ENCODE peak calls at places on chromosomes 11 and 22, in five cellular contexts. One of them, this sample, is unnamed.

GRCh38 chr11:64123102-64123434 is 42.8 kb downstream of the MACROD1 start:
- DNase-seq in heart right ventricle: peak
- DNase-seq in MCF 10A: no peak
- DNase-seq in cardiac muscle cell: no peak
- DNase-seq in GM23338: no peak
- DNase-seq in this sample: no peak

GRCh38 chr11:79428406-79428805 is 12.4 kb downstream of the TENM4 start:
- DNase-seq in GM23338: no peak
- DNase-seq in cardiac muscle cell: no peak
- DNase-seq in heart right ventricle: no peak
- DNase-seq in MCF 10A: no peak
- DNase-seq in this sample: no peak

GRCh38 chr11:117641008-117641915 is 155.8 kb downstream of the DSCAML1 start:
- DNase-seq in heart right ventricle: no peak
- DNase-seq in cardiac muscle cell: no peak
- DNase-seq in MCF 10A: no peak
- DNase-seq in GM23338: no peak
- DNase-seq in this sample: no peak

GRCh38 chr11:14312736-14313438 is 46.1 kb downstream of the RRAS2 start:
- DNase-seq in GM23338: no peak
- DNase-seq in heart right ventricle: no peak
- DNase-seq in MCF 10A: no peak
- DNase-seq in cardiac muscle cell: no peak
- DNase-seq in this sample: no peak

GRCh38 chr22:36806824-36807223 is 10.0 kb downstream of the PVALB start:
- DNase-seq in MCF 10A: no peak
- DNase-seq in heart right ventricle: no peak
- DNase-seq in GM23338: no peak
- DNase-seq in cardiac muscle cell: peak
- DNase-seq in this sample: no peak

GRCh38 chr22:36201630-36202312 is at the start of gene APOL4:
- DNase-seq in GM23338: no peak
- DNase-seq in heart right ventricle: peak
- DNase-seq in cardiac muscle cell: peak
- DNase-seq in MCF 10A: peak
- DNase-seq in this sample: no peak

GRCh38 chr11:67401495-67402191 is at the start of gene PPP1CA:
- DNase-seq in GM23338: peak
- DNase-seq in heart right ventricle: peak
- DNase-seq in cardiac muscle cell: peak
- DNase-seq in MCF 10A: peak
- DNase-seq in this sample: peak

GRCh38 chr11:126492331-126492730 is 136.8 kb downstream of the ST3GAL4 start:
- DNase-seq in heart right ventricle: no peak
- DNase-seq in cardiac muscle cell: no peak
- DNase-seq in MCF 10A: no peak
- DNase-seq in GM23338: no peak
- DNase-seq in this sample: no peak

GRCh38 chr11:73085189-73085875 is 56.8 kb downstream of the FCHSD2 start:
- DNase-seq in MCF 10A: peak
- DNase-seq in cardiac muscle cell: peak
- DNase-seq in heart right ventricle: no peak
- DNase-seq in GM23338: no peak
- DNase-seq in this sample: no peak

GRCh38 chr11:61151545-61152252 is 9.5 kb downstream of the VPS37C start:
- DNase-seq in cardiac muscle cell: no peak
- DNase-seq in heart right ventricle: no peak
- DNase-seq in GM23338: no peak
- DNase-seq in MCF 10A: no peak
- DNase-seq in this sample: no peak

GRCh38 chr11:36591433-36591832 is 2.9 kb upstream of the IFTAP start:
- DNase-seq in heart right ventricle: no peak
- DNase-seq in MCF 10A: no peak
- DNase-seq in GM23338: no peak
- DNase-seq in cardiac muscle cell: no peak
- DNase-seq in this sample: no peak

GRCh38 chr11:116840224-116840745 is 2.9 kb upstream of the APOA1 start:
- DNase-seq in MCF 10A: peak
- DNase-seq in GM23338: peak
- DNase-seq in heart right ventricle: no peak
- DNase-seq in cardiac muscle cell: peak
- DNase-seq in this sample: no peak

GRCh38 chr22:40044870-40045834 is 50.4 kb downstream of the FAM83F start:
- DNase-seq in MCF 10A: peak
- DNase-seq in GM23338: peak
- DNase-seq in cardiac muscle cell: peak
- DNase-seq in heart right ventricle: peak
- DNase-seq in this sample: peak

GRCh38 chr11:15371533-15371932 is 256.8 kb downstream of the INSC start:
- DNase-seq in heart right ventricle: no peak
- DNase-seq in cardiac muscle cell: no peak
- DNase-seq in GM23338: no peak
- DNase-seq in MCF 10A: no peak
- DNase-seq in this sample: no peak

GRCh38 chr22:44669725-44670027 is 32.3 kb upstream of the PRR5 start:
- DNase-seq in GM23338: peak
- DNase-seq in cardiac muscle cell: peak
- DNase-seq in MCF 10A: no peak
- DNase-seq in heart right ventricle: no peak
- DNase-seq in this sample: peak

GRCh38 chr11:119148855-119149370 is at the start of gene ABCG4:
- DNase-seq in heart right ventricle: peak
- DNase-seq in MCF 10A: peak
- DNase-seq in cardiac muscle cell: no peak
- DNase-seq in GM23338: peak
- DNase-seq in this sample: peak

GRCh38 chr11:108237058-108237481 is 14.2 kb downstream of the ATM start:
- DNase-seq in GM23338: no peak
- DNase-seq in heart right ventricle: no peak
- DNase-seq in cardiac muscle cell: peak
- DNase-seq in MCF 10A: no peak
- DNase-seq in this sample: no peak

GRCh38 chr11:45807792-45808238 is 2.9 kb downstream of the SLC35C1 start:
- DNase-seq in GM23338: no peak
- DNase-seq in MCF 10A: no peak
- DNase-seq in cardiac muscle cell: no peak
- DNase-seq in heart right ventricle: no peak
- DNase-seq in this sample: no peak

GRCh38 chr11:10414659-10415058 is 40.4 kb upstream of the AMPD3 start:
- DNase-seq in heart right ventricle: peak
- DNase-seq in GM23338: peak
- DNase-seq in cardiac muscle cell: peak
- DNase-seq in MCF 10A: no peak
- DNase-seq in this sample: peak

GRCh38 chr22:40829131-40829530 is 10.0 kb upstream of the SLC25A17 start:
- DNase-seq in heart right ventricle: no peak
- DNase-seq in GM23338: no peak
- DNase-seq in MCF 10A: no peak
- DNase-seq in cardiac muscle cell: no peak
- DNase-seq in this sample: no peak

GRCh38 chr22:19909350-19910179 is 32.0 kb upstream of the COMT start:
- DNase-seq in heart right ventricle: peak
- DNase-seq in MCF 10A: peak
- DNase-seq in GM23338: peak
- DNase-seq in cardiac muscle cell: peak
- DNase-seq in this sample: peak

GRCh38 chr11:68677432-68677831 is 6.9 kb upstream of the GAL start:
- DNase-seq in cardiac muscle cell: peak
- DNase-seq in GM23338: peak
- DNase-seq in heart right ventricle: peak
- DNase-seq in MCF 10A: peak
- DNase-seq in this sample: no peak

GRCh38 chr22:48445113-48445827 is 1382.4 kb downstream of the BRD1 start:
- DNase-seq in MCF 10A: no peak
- DNase-seq in heart right ventricle: no peak
- DNase-seq in cardiac muscle cell: no peak
- DNase-seq in GM23338: no peak
- DNase-seq in this sample: no peak

GRCh38 chr11:131696584-131697120 is 326.2 kb downstream of the NTM start:
- DNase-seq in GM23338: no peak
- DNase-seq in heart right ventricle: no peak
- DNase-seq in MCF 10A: no peak
- DNase-seq in cardiac muscle cell: no peak
- DNase-seq in this sample: no peak

GRCh38 chr11:59223611-59224010 is 10.9 kb upstream of the MPEG1 start:
- DNase-seq in heart right ventricle: no peak
- DNase-seq in GM23338: no peak
- DNase-seq in MCF 10A: no peak
- DNase-seq in cardiac muscle cell: peak
- DNase-seq in this sample: no peak

GRCh38 chr11:78830277-78830676 is 255.6 kb upstream of the NARS2 start:
- DNase-seq in cardiac muscle cell: no peak
- DNase-seq in heart right ventricle: no peak
- DNase-seq in GM23338: peak
- DNase-seq in MCF 10A: no peak
- DNase-seq in this sample: no peak

DNA sequence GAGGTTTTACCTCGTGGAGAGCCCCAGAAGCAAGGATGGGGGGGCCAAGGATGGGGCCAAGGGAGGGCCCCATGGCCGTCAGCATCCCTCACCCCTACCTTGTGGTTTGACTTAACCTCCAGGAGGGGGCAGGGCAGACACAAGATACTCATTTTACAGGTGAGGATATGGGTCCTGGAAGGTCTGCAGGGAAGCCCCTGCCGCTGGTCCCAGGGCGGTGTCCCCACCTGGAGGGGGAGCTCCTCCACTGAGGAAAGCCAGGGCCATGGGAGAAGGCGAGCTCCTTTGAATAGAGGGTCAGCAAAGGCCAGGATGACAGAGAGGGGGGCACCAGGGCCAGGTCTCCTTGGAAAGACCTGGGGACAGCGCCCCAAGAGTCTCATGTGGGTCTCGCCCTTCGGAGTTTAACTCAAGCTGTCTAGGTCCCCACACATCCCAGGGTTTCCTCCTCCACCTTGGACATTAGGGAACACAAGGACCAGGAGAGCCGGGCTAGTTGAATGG is 5.9 kb upstream of the ADORA2A start:
- DNase-seq in MCF 10A: peak
- DNase-seq in GM23338: peak
- DNase-seq in heart right ventricle: no peak
- DNase-seq in cardiac muscle cell: no peak
- DNase-seq in this sample: no peak
- TF ChIP-seq CTCF in MCF 10A: peak
- TF ChIP-seq CTCF in GM23338: peak
- TF ChIP-seq CTCF in heart right ventricle: no peak
- TF ChIP-seq CTCF in cardiac muscle cell: peak
- TF ChIP-seq CTCF in this sample: peak

DNA sequence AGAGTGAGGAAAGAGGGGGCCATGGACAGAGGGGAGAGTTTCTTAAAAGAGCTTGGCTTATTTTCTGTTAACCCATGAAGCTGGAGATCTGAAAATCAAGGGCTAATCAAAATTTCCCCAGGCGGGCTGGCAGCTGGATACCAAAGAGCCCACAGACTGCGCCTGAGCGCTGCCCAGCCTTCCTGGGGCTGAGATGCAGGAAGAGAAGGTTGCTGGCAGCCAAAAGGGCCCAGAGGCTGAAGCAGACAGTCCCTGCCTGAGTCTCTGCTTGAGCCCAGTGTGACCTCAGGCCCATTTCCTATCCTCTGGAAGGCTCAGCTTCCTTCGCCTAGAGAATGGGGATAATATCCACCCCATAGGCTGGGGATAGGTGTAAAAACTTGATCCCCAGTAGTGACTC is 49.1 kb downstream of the ARRB1 start:
- DNase-seq in heart right ventricle: no peak
- DNase-seq in cardiac muscle cell: no peak
- DNase-seq in MCF 10A: no peak
- DNase-seq in GM23338: no peak
- DNase-seq in this sample: no peak
- TF ChIP-seq CTCF in heart right ventricle: no peak
- TF ChIP-seq CTCF in cardiac muscle cell: no peak
- TF ChIP-seq CTCF in MCF 10A: no peak
- TF ChIP-seq CTCF in GM23338: no peak
- TF ChIP-seq CTCF in this sample: no peak

DNA sequence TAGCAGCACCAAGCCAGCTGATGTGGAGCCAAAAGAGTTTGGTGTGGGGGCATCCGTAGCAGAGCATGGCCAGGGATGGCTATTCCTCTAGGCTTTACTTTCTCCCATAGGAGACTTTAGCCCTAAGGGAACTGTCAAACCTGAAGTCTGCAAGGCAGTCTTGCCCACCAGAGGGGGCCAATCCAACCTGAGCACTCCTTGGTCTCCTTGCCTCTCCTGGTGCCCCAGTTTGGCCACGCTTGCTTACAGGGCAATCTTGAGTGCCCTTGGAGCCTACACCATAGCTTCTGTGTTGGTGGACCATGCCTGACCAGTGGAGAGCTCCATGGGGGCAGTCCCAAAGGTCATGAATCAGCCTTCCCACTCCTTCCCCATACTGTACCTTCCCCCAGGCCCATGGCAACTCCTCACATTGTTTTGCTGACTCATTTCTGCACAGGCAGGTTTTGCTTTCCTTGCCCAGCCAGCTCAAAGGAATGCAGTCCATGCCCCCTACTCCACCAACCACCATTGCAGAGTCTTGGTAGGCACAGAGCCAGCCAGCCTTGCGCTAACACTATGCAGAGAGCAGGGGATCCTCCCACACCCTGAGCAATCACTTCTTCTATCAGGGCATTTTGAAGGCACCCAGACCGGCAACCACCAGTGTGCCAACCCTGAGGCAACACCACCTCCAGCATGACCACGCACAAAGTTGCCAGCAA is 1421.2 kb upstream of the RAG2 start:
- DNase-seq in cardiac muscle cell: peak
- DNase-seq in heart right ventricle: no peak
- DNase-seq in GM23338: peak
- DNase-seq in MCF 10A: peak
- DNase-seq in this sample: peak
- TF ChIP-seq CTCF in cardiac muscle cell: peak
- TF ChIP-seq CTCF in heart right ventricle: no peak
- TF ChIP-seq CTCF in GM23338: peak
- TF ChIP-seq CTCF in MCF 10A: peak
- TF ChIP-seq CTCF in this sample: no peak

DNA sequence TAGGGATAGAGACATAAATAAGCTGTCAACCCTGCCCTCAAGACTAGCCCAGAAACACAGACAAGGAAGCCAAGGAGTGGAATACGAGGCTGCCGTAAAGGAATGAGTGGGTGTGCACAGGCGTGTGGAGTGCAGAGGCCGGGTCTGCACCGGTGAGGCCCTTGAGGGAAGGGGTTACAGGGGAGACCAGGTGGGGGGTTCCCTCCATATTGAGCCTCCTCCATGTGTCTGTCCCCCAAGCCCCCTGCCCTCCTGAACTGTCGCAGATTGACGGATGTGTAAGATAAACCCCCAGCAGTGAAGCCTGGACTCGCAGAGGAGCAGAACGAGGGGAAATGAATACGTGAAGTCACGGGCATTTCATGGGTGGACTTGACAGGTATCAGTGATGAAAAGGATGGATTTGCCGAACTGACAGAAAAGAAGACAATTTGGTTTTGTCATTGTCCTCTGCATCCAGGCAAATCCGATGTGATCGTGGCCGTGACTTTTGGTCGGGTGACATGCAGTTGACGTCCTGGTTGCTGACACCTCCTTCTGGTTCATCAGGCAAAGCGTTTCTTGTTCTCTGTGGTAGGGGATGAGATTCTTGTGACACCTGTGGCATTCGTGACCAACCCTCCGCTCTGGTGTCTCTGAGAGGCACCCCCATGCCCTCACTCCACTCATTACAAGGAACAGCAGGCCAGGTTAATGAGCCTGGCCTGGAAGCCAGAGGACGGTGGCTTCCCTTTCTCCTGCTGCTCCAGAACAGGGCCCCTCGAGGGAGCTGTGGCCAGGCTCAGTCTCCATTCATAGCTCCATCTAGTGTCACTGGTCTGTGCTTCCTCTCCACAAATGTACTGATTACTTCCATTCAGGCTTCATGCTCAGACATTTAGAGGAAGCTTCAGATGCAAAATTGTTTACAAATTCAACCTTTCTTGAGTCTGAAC is 223.1 kb upstream of the B3GAT1 start:
- DNase-seq in heart right ventricle: no peak
- DNase-seq in MCF 10A: no peak
- DNase-seq in GM23338: peak
- DNase-seq in cardiac muscle cell: no peak
- DNase-seq in this sample: no peak
- TF ChIP-seq CTCF in heart right ventricle: no peak
- TF ChIP-seq CTCF in MCF 10A: no peak
- TF ChIP-seq CTCF in GM23338: no peak
- TF ChIP-seq CTCF in cardiac muscle cell: no peak
- TF ChIP-seq CTCF in this sample: no peak